ENCODE peak calls at places on chromosome 10, in five cellular contexts. A is heart left ventricle; I is kidney tubule cell; R is Caki2; Y is CD8-positive, alpha-beta memory T cell. L is an unnamed sample.

GRCh38 chr10:94936721-94937120 is 1.7 kb upstream of the CYP2C9 start:
- DNase-seq in A (no peak), Y (no peak), I (peak), R (no peak), L (no peak)

GRCh38 chr10:64011871-64012714 is 490.9 kb downstream of the REEP3 start:
- DNase-seq in A (no peak), Y (no peak), I (no peak), R (no peak), L (no peak)

GRCh38 chr10:114916653-114917052 is 21.3 kb upstream of the TRUB1 start:
- DNase-seq in Y (no peak), R (no peak), I (no peak), A (no peak), L (no peak)

GRCh38 chr10:16686081-16686902 is 130.9 kb downstream of the RSU1 start:
- DNase-seq in A (no peak), Y (no peak), R (no peak), I (no peak), L (no peak)

GRCh38 chr10:5284311-5285057 is 80.3 kb upstream of the UCN3 start:
- DNase-seq in I (peak), Y (no peak), A (no peak), R (peak), L (peak)

GRCh38 chr10:124724279-124725027 is 19.7 kb downstream of the FAM53B start:
- DNase-seq in Y (no peak), A (no peak), I (no peak), R (no peak), L (no peak)

GRCh38 chr10:43186150-43186549 is 47.9 kb downstream of the CSGALNACT2 start:
- DNase-seq in Y (no peak), A (no peak), R (no peak), I (no peak), L (no peak)

GRCh38 chr10:3639546-3639945 is 145.5 kb downstream of the KLF6 start:
- DNase-seq in I (peak), Y (no peak), R (no peak), A (no peak), L (no peak)

GRCh38 chr10:30687698-30688213 is 58.2 kb upstream of the LYZL2 start:
- DNase-seq in I (peak), A (peak), Y (peak), R (peak), L (peak)

GRCh38 chr10:112754001-112754411 is 196.0 kb upstream of the TCF7L2 start:
- DNase-seq in R (no peak), A (no peak), I (no peak), Y (no peak), L (no peak)

GRCh38 chr10:54800677-54801480 is at the start of gene PCDH15:
- DNase-seq in R (peak), A (peak), I (peak), Y (no peak), L (peak)

GRCh38 chr10:61902448-61903183 is 1.1 kb downstream of the ARID5B start:
- DNase-seq in Y (peak), A (peak), R (peak), I (peak), L (peak)

GRCh38 chr10:122487231-122487765 is 25.9 kb downstream of the HTRA1 start:
- DNase-seq in A (no peak), I (peak), R (peak), Y (no peak), L (no peak)

L was measured in RCC 7860.